ENCODE peak calls at places on chromosomes 1 and 21, in ten cellular contexts. I, U, S, W, N, G, V, L, X and O are unnamed samples.

GRCh38 chr21:42544544-42544943 is 30.9 kb downstream of the SLC37A1 start:
- DNase-seq in L (no peak), G (peak), N (no peak), W (no peak), U (no peak), X (no peak), V (no peak), I (no peak), S (no peak), O (no peak)

GRCh38 chr1:168372857-168373520 is 92.3 kb downstream of the TBX19 start:
- DNase-seq in W (no peak), U (no peak), V (no peak), L (no peak), N (no peak), G (no peak), S (no peak), I (no peak), X (no peak), O (no peak)

GRCh38 chr1:55926906-55927471 is 652.4 kb downstream of the PLPP3 start:
- DNase-seq in L (no peak), N (no peak), W (no peak), V (no peak), S (no peak), G (no peak), I (no peak), X (no peak), U (no peak), O (no peak)

GRCh38 chr1:153636312-153636711 is 2.4 kb downstream of the CHTOP start:
- DNase-seq in W (no peak), L (no peak), V (no peak), S (no peak), U (no peak), G (no peak), N (no peak), X (no peak), I (no peak), O (no peak)

GRCh38 chr21:34073032-34073748 is at the start of the genes MRPS6 and SLC5A3:
- DNase-seq in W (peak), V (peak), I (peak), U (peak), N (peak), X (peak), L (peak), G (peak), S (peak), O (peak)

GRCh38 chr1:35836734-35837133 is 28.9 kb downstream of the AGO4 start:
- DNase-seq in L (no peak), G (no peak), X (no peak), U (no peak), I (no peak), N (no peak), W (no peak), V (no peak), S (no peak), O (no peak)

GRCh38 chr1:53644496-53644895 is 94.5 kb downstream of the GLIS1 start:
- DNase-seq in U (no peak), N (no peak), X (no peak), V (no peak), W (no peak), I (no peak), G (no peak), S (peak), L (no peak), O (no peak)

GRCh38 chr1:15519625-15520024 is 4.4 kb downstream of the CASP9 start:
- DNase-seq in V (no peak), S (no peak), U (no peak), N (no peak), G (no peak), I (no peak), X (no peak), L (no peak), W (no peak), O (no peak)

GRCh38 chr21:44086636-44087425 is 20.4 kb upstream of the PWP2 start:
- DNase-seq in W (no peak), L (no peak), X (no peak), N (no peak), G (no peak), I (no peak), S (no peak), V (no peak), U (no peak), O (no peak)

GRCh38 chr1:234683856-234684632 is 74.1 kb upstream of the IRF2BP2 start:
- DNase-seq in G (no peak), I (no peak), V (no peak), X (peak), N (no peak), S (no peak), U (peak), W (peak), L (no peak), O (no peak)

GRCh38 chr1:38133781-38134180 is 87.2 kb upstream of the POU3F1 start:
- DNase-seq in I (no peak), S (no peak), G (no peak), W (no peak), U (no peak), N (no peak), L (no peak), V (no peak), X (no peak), O (no peak)

GRCh38 chr1:39268906-39269305 is 64.4 kb downstream of the MACF1 start:
- DNase-seq in W (no peak), L (no peak), U (no peak), S (no peak), N (no peak), X (no peak), V (no peak), G (no peak), I (no peak), O (no peak)

GRCh38 chr1:48576565-48576964 is 104.6 kb upstream of the SPATA6 start:
- DNase-seq in X (no peak), N (no peak), U (no peak), W (no peak), L (no peak), G (no peak), V (no peak), S (no peak), I (no peak), O (no peak)

GRCh38 chr1:53725238-53725689 is 13.7 kb downstream of the GLIS1 start:
- DNase-seq in W (no peak), L (no peak), G (no peak), V (no peak), U (no peak), S (no peak), X (no peak), I (peak), N (no peak), O (no peak)

GRCh38 chr1:51973587-51974474 is 16.7 kb downstream of the RAB3B start:
- DNase-seq in V (no peak), G (no peak), W (no peak), L (no peak), I (no peak), S (no peak), N (no peak), X (no peak), U (no peak), O (no peak)

GRCh38 chr1:54413295-54413694 is 7.1 kb upstream of the SSBP3 start:
- DNase-seq in V (no peak), X (no peak), L (no peak), G (no peak), I (no peak), W (peak), U (peak), S (no peak), N (no peak), O (no peak)

GRCh38 chr1:153953859-153954365 is 4.5 kb downstream of the CRTC2 start:
- DNase-seq in N (no peak), I (no peak), X (no peak), G (no peak), L (no peak), W (no peak), U (no peak), V (no peak), S (no peak), O (no peak)

GRCh38 chr1:221137668-221138067 is 258.4 kb downstream of the HLX start:
- DNase-seq in I (no peak), V (no peak), X (no peak), N (no peak), W (no peak), G (no peak), L (no peak), S (no peak), U (no peak), O (no peak)

GRCh38 chr1:67484492-67484891 is 54.3 kb upstream of the SERBP1 start:
- DNase-seq in N (no peak), V (no peak), G (no peak), U (no peak), S (no peak), L (no peak), I (peak), X (no peak), W (no peak), O (no peak)

GRCh38 chr21:21412096-21412495 is 413.9 kb downstream of the NCAM2 start:
- DNase-seq in I (no peak), V (no peak), W (no peak), N (no peak), S (no peak), G (no peak), X (no peak), U (no peak), L (no peak), O (no peak)

GRCh38 chr1:17826165-17826488 is 71.0 kb downstream of the ACTL8 start:
- DNase-seq in W (peak), V (no peak), I (peak), L (peak), G (peak), X (peak), S (peak), N (no peak), U (no peak), O (peak)

GRCh38 chr1:183776731-183777130 is 28.2 kb upstream of the RGL1 start:
- DNase-seq in W (no peak), L (no peak), G (no peak), N (no peak), X (no peak), S (no peak), I (no peak), V (no peak), U (no peak), O (no peak)

GRCh38 chr21:15437873-15438272 is 291.9 kb upstream of the USP25 start:
- DNase-seq in X (no peak), L (peak), G (no peak), W (no peak), S (no peak), I (no peak), V (no peak), N (no peak), U (no peak), O (no peak)

GRCh38 chr1:228448372-228448771 is 31.7 kb upstream of the TRIM17 start:
- DNase-seq in U (no peak), N (no peak), W (no peak), L (no peak), V (no peak), S (no peak), X (no peak), G (no peak), I (no peak), O (no peak)

GRCh38 chr21:42769820-42770716 is 109.3 kb downstream of the WDR4 start:
- DNase-seq in X (no peak), N (no peak), V (no peak), S (no peak), G (no peak), U (no peak), W (no peak), I (no peak), L (no peak), O (no peak)

GRCh38 chr1:42766723-42767509 is at the start of the genes C1orf50 and P3H1:
- DNase-seq in W (peak), S (peak), N (peak), V (peak), G (peak), L (peak), X (peak), U (peak), I (peak), O (peak)

GRCh38 chr1:90835661-90836344 is 118.7 kb upstream of the BARHL2 start:
- DNase-seq in L (no peak), X (no peak), G (no peak), U (no peak), I (no peak), N (no peak), W (no peak), S (no peak), V (no peak), O (no peak)

GRCh38 chr1:26035203-26035958 is 10.5 kb downstream of the SLC30A2 start:
- DNase-seq in L (peak), N (peak), G (peak), V (peak), U (peak), S (peak), I (peak), W (peak), X (peak), O (peak)

GRCh38 chr1:162564762-162565218 is 3.3 kb downstream of the UAP1 start:
- DNase-seq in S (no peak), U (no peak), L (no peak), N (no peak), X (no peak), V (no peak), W (no peak), G (no peak), I (no peak), O (no peak)

GRCh38 chr1:223714849-223715709 is 2.7 kb downstream of the CAPN2 start:
- DNase-seq in U (peak), I (peak), W (no peak), L (no peak), V (no peak), N (no peak), X (peak), S (no peak), G (no peak), O (no peak)

GRCh38 chr1:234851450-234852438 is 241.8 kb upstream of the IRF2BP2 start:
- DNase-seq in V (no peak), L (no peak), I (no peak), N (no peak), U (no peak), G (no peak), S (no peak), W (no peak), X (no peak), O (no peak)

GRCh38 chr1:230694464-230694863 is 19.5 kb downstream of the AGT start:
- DNase-seq in I (no peak), W (no peak), S (no peak), X (no peak), U (no peak), G (no peak), L (no peak), V (no peak), N (no peak), O (no peak)

GRCh38 chr1:166822385-166822784 is 16.9 kb upstream of the POGK start:
- DNase-seq in L (no peak), S (no peak), I (no peak), V (no peak), X (no peak), U (no peak), N (no peak), G (no peak), W (no peak), O (no peak)
- TF ChIP-seq CTCF in L (no peak), S (peak), I (peak), V (no peak), X (peak), U (no peak), N (peak), G (no peak), W (no peak), O (peak)

DNA sequence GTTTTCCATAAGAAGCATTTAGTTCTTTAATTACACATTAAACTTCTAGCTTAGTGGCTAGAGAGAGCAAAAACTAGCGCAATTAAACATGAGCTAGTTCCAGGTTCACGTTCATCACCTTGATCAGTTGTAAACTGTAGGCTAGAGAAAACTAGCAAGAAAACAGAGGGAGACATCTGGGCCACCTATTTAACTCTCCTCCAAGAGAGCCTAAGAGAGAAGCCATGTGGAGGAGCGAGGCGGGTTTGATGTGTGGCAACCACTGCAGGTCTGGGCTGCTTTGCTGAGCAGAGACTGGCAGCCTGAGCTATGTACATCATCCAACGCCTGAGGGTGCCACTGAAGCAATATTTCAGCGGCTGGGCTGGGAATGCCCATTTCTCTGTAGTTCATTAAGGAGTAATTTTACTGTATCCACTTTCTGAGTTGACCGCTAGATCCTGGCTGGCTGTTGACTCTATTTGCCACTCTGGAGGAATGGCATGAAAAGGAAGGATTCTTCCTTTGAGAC is 252.9 kb downstream of the DYRK1A start:
- DNase-seq in I (no peak), W (no peak), U (no peak), L (no peak), G (no peak), N (no peak), S (no peak), V (no peak), X (no peak), O (no peak)
- TF ChIP-seq CTCF in I (no peak), W (no peak), U (no peak), L (peak), G (no peak), N (no peak), S (no peak), V (no peak), X (no peak), O (no peak)

DNA sequence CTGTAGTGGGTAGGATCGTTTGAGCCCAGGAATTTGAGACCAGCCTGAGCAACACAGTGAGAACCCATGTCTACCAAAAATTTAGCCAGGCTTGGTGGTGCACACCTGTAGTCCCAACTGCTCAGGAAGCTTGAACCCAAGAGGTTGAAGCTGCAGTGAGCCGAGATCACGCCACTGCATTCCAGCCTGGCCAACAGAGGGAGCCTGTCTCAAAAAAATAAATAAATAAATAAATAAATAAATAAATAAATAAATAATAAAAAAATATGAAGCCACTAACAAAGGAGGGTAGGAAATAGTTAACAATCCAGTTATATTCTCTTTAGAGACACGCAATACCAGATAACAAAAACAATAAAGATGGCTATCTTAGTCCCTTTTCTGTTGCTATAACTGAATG is 11.9 kb upstream of the CBR3 start:
- DNase-seq in W (no peak), V (no peak), N (no peak), X (no peak), U (no peak), S (no peak), I (no peak), G (no peak), L (no peak), O (no peak)
- TF ChIP-seq CTCF in W (no peak), V (no peak), N (no peak), X (peak), U (no peak), S (peak), I (peak), G (peak), L (peak), O (peak)

GRCh38 chr1:3943123-3943431 is 43.0 kb upstream of the C1orf174 start:
- DNase-seq in N (no peak), G (no peak), U (no peak), I (no peak), W (no peak), V (no peak), S (no peak), X (no peak), L (no peak), O (no peak)

GRCh38 chr1:3942416-3943122 is 42.5 kb upstream of the C1orf174 start:
- DNase-seq in X (no peak), W (no peak), L (no peak), G (no peak), V (no peak), I (no peak), U (no peak), N (no peak), S (no peak), O (no peak)

GRCh38 chr1:3944621-3944914 is 44.5 kb upstream of the C1orf174 start:
- DNase-seq in V (no peak), I (no peak), W (no peak), L (no peak), N (no peak), S (no peak), U (no peak), X (no peak), G (no peak), O (no peak)

GRCh38 chr1:3945222-3945621 is 45.1 kb upstream of the C1orf174 start:
- DNase-seq in N (no peak), X (no peak), S (no peak), I (no peak), L (no peak), U (no peak), V (no peak), G (no peak), W (no peak), O (no peak)

DNA sequence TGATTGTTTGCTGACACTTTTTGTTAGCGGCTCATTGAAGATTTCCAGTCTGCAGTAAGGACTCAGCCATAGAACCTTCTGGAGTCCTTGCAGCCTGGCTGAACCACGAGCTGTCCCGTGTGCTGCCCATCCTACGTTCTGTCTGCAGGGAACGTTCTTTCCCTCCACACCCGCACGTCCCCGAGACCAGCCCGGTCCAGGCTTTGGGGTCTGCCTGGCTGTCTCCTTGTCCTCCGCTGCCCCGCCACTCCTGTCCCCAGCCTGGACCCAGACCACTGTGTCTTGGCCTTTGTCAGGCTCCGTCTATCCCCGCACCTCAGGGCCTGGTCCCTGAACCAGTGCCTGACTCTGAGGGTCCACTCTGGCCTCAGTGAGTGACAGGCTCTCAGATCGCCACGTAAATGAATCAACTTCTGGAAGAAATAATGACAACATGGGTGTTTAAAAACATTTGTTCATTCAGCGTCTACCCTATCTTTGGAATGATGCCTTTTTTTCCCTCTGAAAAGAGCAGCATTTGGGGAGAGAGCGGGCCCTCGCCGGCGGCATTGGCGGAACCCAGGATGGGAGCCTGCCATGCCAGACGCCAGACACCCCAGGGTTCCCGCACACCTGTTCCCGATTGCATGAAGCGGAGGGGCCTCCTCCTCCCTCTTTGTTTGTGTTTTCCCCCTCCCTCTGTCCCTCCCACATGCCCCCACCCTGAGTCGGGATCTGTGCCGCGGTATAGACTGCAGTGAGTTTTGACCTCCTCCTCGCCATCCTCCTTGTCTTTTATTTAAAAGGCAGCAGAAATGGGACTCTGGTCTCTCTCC is 43.9 kb upstream of the C1orf174 start:
- DNase-seq in G (no peak), S (no peak), W (no peak), L (no peak), I (no peak), N (no peak), U (no peak), V (no peak), X (no peak), O (no peak)
- TF ChIP-seq CTCF in G (no peak), S (no peak), W (no peak), L (no peak), I (no peak), N (no peak), U (no peak), V (no peak), X (no peak), O (no peak)

DNA sequence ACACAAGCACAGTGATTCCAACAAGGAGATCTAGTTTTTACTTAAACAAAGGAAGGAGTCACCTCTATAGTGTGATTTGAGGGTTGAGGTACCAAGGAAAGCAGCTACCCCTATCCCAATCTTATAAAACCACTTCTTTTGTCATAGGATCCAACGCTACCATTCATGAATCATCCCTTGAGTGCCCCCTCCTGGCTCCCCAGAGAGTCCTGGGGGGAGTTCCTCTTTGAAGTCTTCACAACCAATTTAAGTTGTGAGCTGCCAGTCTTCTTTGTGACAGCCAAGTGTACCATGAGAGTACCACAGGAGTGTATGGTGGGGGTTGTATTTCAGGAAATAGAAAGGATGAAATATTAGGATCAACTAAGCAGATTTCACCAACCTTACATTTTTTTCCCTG is 39.1 kb upstream of the NHLH2 start:
- DNase-seq in S (no peak), U (no peak), L (no peak), X (no peak), N (no peak), G (no peak), I (peak), V (no peak), W (no peak), O (no peak)
- TF ChIP-seq CTCF in S (no peak), U (no peak), L (no peak), X (no peak), N (no peak), G (no peak), I (peak), V (no peak), W (no peak), O (no peak)